ENCODE peak calls at places on chromosomes 2 and 18, in six cellular contexts. J, Y, R, F, C and X are unnamed samples.

GRCh38 chr2:85889648-85890281 is 975 bp upstream of the ST3GAL5 start:
- DNase-seq in R (no peak), C (no peak), Y (peak; percentile 62), J (no peak), F (no peak), X (no peak)

GRCh38 chr18:79553696-79554095 is 125.9 kb upstream of the CTDP1 start:
- DNase-seq in C (no peak), Y (no peak), R (no peak), F (no peak), J (no peak), X (no peak)

GRCh38 chr18:48193521-48194251 is 215.5 kb downstream of the ZBTB7C start:
- DNase-seq in R (no peak), Y (no peak), J (no peak), C (no peak), F (no peak), X (no peak)

GRCh38 chr2:114929225-114929624 is 486.8 kb downstream of the DPP10 start:
- DNase-seq in J (no peak), R (no peak), C (peak; percentile 12), F (no peak), Y (no peak), X (no peak)

GRCh38 chr2:71608441-71608840 is 155.1 kb downstream of the DYSF start:
- DNase-seq in C (no peak), J (no peak), R (no peak), Y (peak; percentile 8), F (no peak), X (no peak)

GRCh38 chr2:40346535-40347354 is 105.1 kb downstream of the SLC8A1 start:
- DNase-seq in F (no peak), R (no peak), Y (peak; percentile 46), J (peak; percentile 68), C (no peak), X (no peak)

GRCh38 chr2:20880221-20880771 is 57.4 kb upstream of the LDAH start:
- DNase-seq in F (no peak), C (no peak), R (no peak), J (no peak), Y (no peak), X (no peak)

GRCh38 chr18:76414936-76415621 is 80.0 kb downstream of the ZNF516 start:
- DNase-seq in J (no peak), C (no peak), R (no peak), F (no peak), Y (no peak), X (no peak)

GRCh38 chr18:11865071-11865470 is 13.9 kb downstream of the CHMP1B start:
- DNase-seq in C (no peak), R (no peak), F (no peak), J (no peak), Y (no peak), X (no peak)

GRCh38 chr2:2192385-2192957 is 138.6 kb downstream of the MYT1L start:
- DNase-seq in J (no peak), F (no peak), Y (no peak), C (no peak), R (no peak), X (no peak)

GRCh38 chr2:61176755-61177726 is 15.1 kb downstream of the C2orf74 start:
- DNase-seq in J (peak; percentile 85), F (peak; percentile 90), C (peak; percentile 93), Y (peak; percentile 90), R (peak; percentile 99), X (no peak)

GRCh38 chr2:232523682-232524597 is 2.0 kb upstream of the CHRND start:
- DNase-seq in C (peak; percentile 80), J (peak; percentile 25), F (no peak), R (no peak), Y (no peak), X (no peak)

GRCh38 chr2:55090702-55091101 is 40.5 kb upstream of the RTN4 start:
- DNase-seq in R (no peak), F (no peak), Y (no peak), C (no peak), J (peak; percentile 77), X (no peak)

GRCh38 chr2:62306751-62307468 is 111.0 kb downstream of the B3GNT2 start:
- DNase-seq in Y (no peak), F (no peak), C (peak; percentile 45), R (no peak), J (no peak), X (no peak)

GRCh38 chr18:72634500-72634899 is 90.4 kb upstream of the CBLN2 start:
- DNase-seq in Y (no peak), F (no peak), R (no peak), J (no peak), C (no peak), X (no peak)

GRCh38 chr2:225416616-225417367 is 17.3 kb downstream of the NYAP2 start:
- DNase-seq in F (no peak), Y (no peak), C (no peak), J (no peak), R (no peak), X (no peak)

GRCh38 chr2:240960309-240960962 is 38.0 kb upstream of the SNED1 start:
- DNase-seq in F (no peak), Y (peak; percentile 5), J (peak; percentile 79), R (no peak), C (no peak), X (no peak)

GRCh38 chr2:152100961-152101360 is 2.1 kb upstream of the CACNB4 start:
- DNase-seq in J (no peak), C (no peak), R (no peak), F (no peak), Y (no peak), X (no peak)

GRCh38 chr18:6255121-6255742 is 159.5 kb downstream of the L3MBTL4 start:
- DNase-seq in C (no peak), F (no peak), R (no peak), Y (no peak), J (no peak), X (no peak)

GRCh38 chr2:33209976-33210375 is 263.2 kb downstream of the LTBP1 start:
- DNase-seq in F (no peak), C (no peak), J (peak; percentile 51), Y (no peak), R (no peak), X (no peak)

GRCh38 chr18:74990563-74991081 is 218.3 kb downstream of the PTGR3 start:
- DNase-seq in R (no peak), Y (no peak), J (no peak), C (no peak), F (no peak), X (no peak)

GRCh38 chr2:69046221-69046662 is 33.3 kb downstream of the ANTXR1 start:
- DNase-seq in Y (no peak), C (no peak), F (no peak), R (no peak), J (peak; percentile 96), X (no peak)

GRCh38 chr2:225494100-225494459 is 94.6 kb downstream of the NYAP2 start:
- DNase-seq in J (peak; percentile 2), R (no peak), F (no peak), C (no peak), Y (no peak), X (no peak)

GRCh38 chr18:34115409-34116081 is 109.2 kb downstream of the NOL4 start:
- DNase-seq in C (no peak), Y (no peak), R (no peak), F (no peak), J (no peak), X (no peak)

GRCh38 chr2:232875256-232876070 is 5.4 kb downstream of the SNORC start:
- DNase-seq in R (no peak), J (no peak), F (no peak), C (no peak), Y (no peak), X (no peak)

GRCh38 chr2:121735520-121736074 is 1.1 kb downstream of the NIFK start:
- DNase-seq in C (no peak), F (no peak), J (peak; percentile 40), Y (no peak), R (no peak), X (no peak)

GRCh38 chr2:102788880-102789250 is 27.0 kb downstream of the TMEM182 start:
- DNase-seq in F (no peak), C (no peak), J (no peak), R (no peak), Y (no peak), X (peak; percentile 97)